ENCODE peak calls at places on chromosomes 1 and 21, in eight cellular contexts. V is cardiac fibroblast, P is HFFc6, M is GM06990, D is IMR-90, G is lung, F is fibroblast of lung, U is sigmoid colon. H is an unnamed sample.

GRCh38 chr1:220734571-220735326 is 13.4 kb upstream of the MTARC2 start:
- DNase-seq in V (peak), U (no peak), F (peak), M (no peak), P (peak), G (peak), D (peak), H (no peak)

GRCh38 chr1:44673675-44674112 is 587 bp downstream of the TMEM53 start:
- DNase-seq in F (no peak), G (no peak), U (no peak), M (no peak), V (no peak), P (peak), D (no peak), H (no peak)

GRCh38 chr1:96515430-96515829 is 206.2 kb upstream of the PTBP2 start:
- DNase-seq in F (no peak), U (no peak), V (no peak), G (no peak), D (no peak), M (no peak), P (no peak), H (no peak)

GRCh38 chr1:214404154-214404553 is 123.2 kb downstream of the SMYD2 start:
- DNase-seq in U (no peak), F (peak), D (peak), P (peak), M (no peak), G (no peak), V (peak), H (no peak)

GRCh38 chr1:109133815-109134214 is 19.9 kb downstream of the ELAPOR1 start:
- DNase-seq in P (no peak), V (peak), F (no peak), M (peak), D (no peak), G (peak), U (no peak), H (peak)

GRCh38 chr1:86913399-86913895 is 479 bp downstream of the SELENOF start:
- DNase-seq in D (peak), V (peak), M (peak), F (no peak), G (no peak), P (peak), U (no peak), H (peak)

GRCh38 chr1:60573726-60574409 is 500.3 kb upstream of the C1orf87 start:
- DNase-seq in G (no peak), V (peak), P (no peak), F (peak), M (no peak), D (no peak), U (no peak), H (no peak)

GRCh38 chr1:211259596-211260126 is 495 bp downstream of the RCOR3 start:
- DNase-seq in G (peak), F (peak), P (no peak), D (no peak), M (no peak), V (peak), U (peak), H (peak)

GRCh38 chr1:99334991-99335390 is 70.7 kb downstream of the PLPPR4 start:
- DNase-seq in P (no peak), V (no peak), D (no peak), U (no peak), F (no peak), M (no peak), G (no peak), H (no peak)

GRCh38 chr1:2350911-2351655 is 40.3 kb downstream of the MORN1 start:
- DNase-seq in V (no peak), D (no peak), P (no peak), F (no peak), M (no peak), U (peak), G (no peak), H (no peak)

GRCh38 chr1:103084176-103084575 is 24.1 kb downstream of the COL11A1 start:
- DNase-seq in F (peak), D (no peak), G (no peak), U (no peak), P (no peak), M (no peak), V (no peak), H (no peak)

GRCh38 chr21:26969971-26970725 is 3.3 kb upstream of the ADAMTS5 start:
- DNase-seq in F (no peak), U (no peak), D (peak), P (no peak), G (no peak), V (no peak), M (no peak), H (no peak)

GRCh38 chr1:184621262-184621661 is 133.4 kb downstream of the EDEM3 start:
- DNase-seq in D (peak), G (no peak), U (peak), V (peak), F (peak), P (no peak), M (no peak), H (no peak)

GRCh38 chr1:25869909-25870606 is 5.5 kb downstream of the PAQR7 start:
- DNase-seq in P (no peak), G (no peak), F (no peak), U (peak), D (no peak), V (no peak), M (no peak), H (no peak)

GRCh38 chr1:117710710-117711109 is 104.9 kb downstream of the TENT5C start:
- DNase-seq in F (no peak), D (no peak), V (no peak), G (no peak), U (no peak), P (no peak), M (no peak), H (peak)

GRCh38 chr1:25707280-25708016 is 90.9 kb downstream of the MAN1C1 start:
- DNase-seq in U (peak), F (no peak), V (no peak), G (no peak), P (peak), D (peak), M (no peak), H (no peak)

GRCh38 chr1:32426489-32427255 is 32.4 kb upstream of the BSDC1 start:
- DNase-seq in F (no peak), P (no peak), G (no peak), M (no peak), V (peak), U (no peak), D (no peak), H (no peak)

GRCh38 chr1:245118066-245118465 is 36.7 kb upstream of the KIF26B start:
- DNase-seq in F (no peak), P (no peak), M (no peak), U (no peak), V (no peak), G (no peak), D (no peak), H (no peak)

GRCh38 chr1:61125895-61126294 is 43.5 kb downstream of the NFIA start:
- DNase-seq in D (no peak), V (no peak), F (no peak), U (no peak), G (no peak), P (no peak), M (no peak), H (no peak)

GRCh38 chr1:14876747-14877146 is 276.8 kb upstream of the TMEM51 start:
- DNase-seq in D (no peak), P (no peak), G (no peak), V (no peak), F (no peak), U (no peak), M (peak), H (no peak)

GRCh38 chr21:24118738-24119470 is 1488.4 kb downstream of the MRPL39 start:
- DNase-seq in F (peak), U (no peak), D (peak), M (no peak), P (no peak), V (no peak), G (no peak), H (no peak)

GRCh38 chr1:38724160-38725131 is 135.1 kb downstream of the RRAGC start:
- DNase-seq in F (no peak), M (no peak), V (no peak), D (no peak), U (no peak), G (no peak), P (no peak), H (no peak)

GRCh38 chr1:52726265-52727113 is at the start of gene ZYG11B:
- DNase-seq in F (peak), D (peak), G (peak), V (peak), U (peak), P (peak), M (peak), H (peak)

GRCh38 chr1:164704954-164705353 is 146.0 kb downstream of the PBX1 start:
- DNase-seq in D (no peak), P (no peak), M (no peak), G (no peak), V (no peak), F (no peak), U (no peak), H (no peak)

GRCh38 chr1:219847215-219847855 is 81.0 kb downstream of the SLC30A10 start:
- DNase-seq in P (no peak), D (no peak), M (no peak), U (no peak), F (no peak), V (no peak), G (no peak), H (no peak)

GRCh38 chr1:45177452-45177851 is 29.0 kb downstream of the ZSWIM5 start:
- DNase-seq in D (peak), V (no peak), G (no peak), M (no peak), U (no peak), F (peak), P (no peak), H (no peak)

GRCh38 chr1:86499987-86500593 is 31.4 kb downstream of the CLCA1 start:
- DNase-seq in P (peak), V (peak), M (no peak), U (no peak), D (peak), G (no peak), F (peak), H (no peak)

GRCh38 chr1:227486559-227486958 is 76.8 kb upstream of the ZNF678 start:
- DNase-seq in F (no peak), D (no peak), V (no peak), M (no peak), U (no peak), P (no peak), G (no peak), H (no peak)
- TF ChIP-seq CTCF in F (no peak), D (no peak), V (no peak), M (no peak), U (no peak), P (no peak), G (no peak), H (no peak)

GRCh38 chr1:41485605-41486004 is 1.1 kb upstream of the EDN2 start:
- DNase-seq in V (peak), G (no peak), M (no peak), D (peak), P (peak), F (peak), U (no peak), H (no peak)

GRCh38 chr1:41482001-41482765 is 2.3 kb downstream of the EDN2 start:
- DNase-seq in U (peak), F (no peak), G (peak), D (no peak), P (no peak), M (no peak), V (no peak), H (no peak)

GRCh38 chr1:41484881-41485280 is 398 bp upstream of the EDN2 start:
- DNase-seq in D (no peak), F (no peak), V (no peak), G (no peak), M (no peak), U (no peak), P (no peak), H (no peak)

GRCh38 chr1:41482906-41483895 is 1.3 kb downstream of the EDN2 start:
- DNase-seq in P (no peak), M (no peak), U (no peak), G (no peak), V (no peak), D (no peak), F (no peak), H (no peak)

DNA sequence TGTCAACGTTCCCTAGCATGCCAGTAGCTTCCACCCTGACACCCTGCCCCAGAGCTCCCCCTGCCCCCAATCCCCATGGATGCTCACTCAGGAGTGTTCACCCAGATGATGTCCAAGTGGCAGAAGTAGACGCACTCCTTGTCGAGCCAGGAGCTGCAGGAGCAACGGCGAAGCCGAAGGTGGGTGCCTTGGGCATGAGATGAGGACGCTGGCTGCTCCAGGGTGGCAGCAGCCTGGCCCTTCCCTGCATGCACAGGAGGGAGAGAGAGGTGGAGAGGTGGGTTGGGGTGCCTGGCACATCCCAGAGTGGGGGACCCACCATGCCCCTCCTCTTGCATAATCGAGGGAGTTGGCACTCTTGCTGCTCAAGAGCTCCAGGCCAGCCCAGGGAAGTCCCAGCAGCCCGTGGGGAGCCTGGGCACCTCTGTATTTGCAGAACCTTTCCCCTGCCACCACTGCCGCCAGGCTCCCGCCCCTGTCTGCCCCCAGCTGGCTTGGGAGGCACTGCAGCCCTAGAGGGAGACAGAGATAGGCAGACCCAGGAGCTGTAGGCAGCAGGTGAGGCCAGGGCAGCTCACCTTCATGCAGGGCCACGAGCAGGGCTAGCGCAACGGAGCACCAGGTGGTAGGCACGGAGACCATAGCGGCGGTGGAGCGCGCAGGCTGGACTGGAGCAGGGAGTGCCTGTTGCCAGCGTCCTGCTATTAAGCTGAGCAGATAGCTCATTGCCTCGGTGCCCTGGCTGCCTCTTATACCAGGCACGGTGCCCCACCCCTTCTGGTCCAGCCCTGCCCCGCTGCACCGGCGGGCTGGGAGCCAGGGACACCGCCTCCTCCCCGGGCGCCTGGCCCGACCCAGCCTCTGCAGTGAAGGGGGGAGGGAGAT is at the start of gene EDN2:
- DNase-seq in M (no peak), F (no peak), U (peak), D (no peak), V (no peak), P (no peak), G (peak), H (no peak)
- TF ChIP-seq CTCF in M (peak), F (no peak), U (no peak), D (peak), V (peak), P (peak), G (no peak), H (no peak)

GRCh38 chr21:33937931-33938339 is 22.3 kb upstream of the ATP5PO start:
- DNase-seq in V (no peak), M (no peak), P (no peak), D (no peak), U (no peak), F (no peak), G (no peak), H (peak)
- TF ChIP-seq CTCF in V (no peak), M (no peak), P (no peak), D (no peak), U (no peak), F (no peak), G (no peak), H (no peak)

DNA sequence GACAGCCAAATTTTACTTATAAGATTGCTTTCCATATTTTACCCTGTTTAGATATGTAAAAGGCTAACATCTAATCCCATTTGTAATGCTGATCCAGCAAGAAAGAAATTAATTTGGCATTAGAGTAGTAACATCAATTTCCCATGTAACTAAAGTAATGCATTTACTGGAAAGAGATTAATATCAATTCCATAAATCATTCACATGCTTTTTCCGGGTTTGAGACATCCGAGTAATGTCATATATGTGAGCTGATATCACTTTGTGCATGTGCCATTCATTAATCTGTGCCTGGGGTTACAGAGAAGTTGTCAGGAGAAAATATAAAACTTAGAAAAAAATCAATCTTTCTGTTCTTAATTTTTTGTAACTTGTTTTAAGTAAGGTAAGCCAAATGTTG is 206.1 kb downstream of the AGBL4 start:
- DNase-seq in P (no peak), M (no peak), F (no peak), U (no peak), V (no peak), D (no peak), G (no peak), H (no peak)
- TF ChIP-seq CTCF in P (no peak), M (no peak), F (no peak), U (no peak), V (no peak), D (no peak), G (no peak), H (no peak)

GRCh38 chr1:151790071-151790939 is at the start of gene TDRKH:
- DNase-seq in U (peak), G (peak), V (peak), M (peak), P (peak), D (peak), F (peak), H (peak)
- TF ChIP-seq CTCF in U (no peak), G (peak), V (peak), M (peak), P (peak), D (peak), F (peak), H (no peak)